ENCODE peak calls at places on chromosomes 6 and 20, in six cellular contexts. A is OCI-LY7, W is neural progenitor cell, Q is HCT116, I is GM23338, P is SK-N-SH. D is an unnamed sample.

GRCh38 chr6:88843040-88843439 is 120.4 kb downstream of the RNGTT start:
- DNase-seq in A (no peak), W (no peak), Q (no peak), I (no peak), P (no peak), D (peak; percentile 8)

GRCh38 chr6:13048113-13048512 is 280.2 kb downstream of the TBC1D7 start:
- DNase-seq in A (no peak), W (no peak), Q (no peak), I (no peak), P (no peak), D (no peak)

GRCh38 chr6:7732219-7732618 is 6.3 kb downstream of the BMP6 start:
- DNase-seq in A (no peak), W (peak; percentile 22), Q (no peak), I (peak; percentile 16), P (no peak), D (no peak)

GRCh38 chr6:27757307-27757706 is 154.9 kb downstream of the OR2B2 start:
- DNase-seq in A (no peak), W (peak; percentile 68), Q (no peak), I (peak; percentile 75), P (no peak), D (no peak)

GRCh38 chr20:49674383-49675352 is 39.0 kb downstream of the B4GALT5 start:
- DNase-seq in A (no peak), W (no peak), Q (peak; percentile 90), I (no peak), P (no peak), D (peak; percentile 98)

GRCh38 chr6:816510-817084 is 123.7 kb upstream of the EXOC2 start:
- DNase-seq in A (no peak), W (no peak), Q (no peak), I (no peak), P (no peak), D (no peak)

GRCh38 chr6:35267897-35268296 is 8.4 kb downstream of the ZNF76 start:
- DNase-seq in A (no peak), W (no peak), Q (no peak), I (no peak), P (no peak), D (no peak)

GRCh38 chr6:126444874-126445273 is 105.0 kb downstream of the CENPW start:
- DNase-seq in A (no peak), W (no peak), Q (no peak), I (no peak), P (no peak), D (no peak)

GRCh38 chr6:159104163-159104885 is 59.5 kb upstream of the TAGAP start:
- DNase-seq in A (peak; percentile 91), W (peak; percentile 83), Q (no peak), I (peak; percentile 83), P (peak; percentile 86), D (peak; percentile 69)

GRCh38 chr6:72748759-72749158 is 126.9 kb downstream of the KCNQ5 start:
- DNase-seq in A (no peak), W (no peak), Q (no peak), I (no peak), P (no peak), D (peak; percentile 82)

GRCh38 chr6:106556368-106556960 is 72.8 kb downstream of the RTN4IP1 start:
- DNase-seq in A (peak; percentile 56), W (no peak), Q (no peak), I (no peak), P (no peak), D (peak; percentile 60)

GRCh38 chr6:159833556-159833955 is 33.5 kb downstream of the PNLDC1 start:
- DNase-seq in A (no peak), W (no peak), Q (no peak), I (no peak), P (no peak), D (peak; percentile 52)

GRCh38 chr20:46605181-46605580 is 46.1 kb downstream of the SLC13A3 start:
- DNase-seq in A (no peak), W (no peak), Q (no peak), I (no peak), P (no peak), D (no peak)

GRCh38 chr6:118537579-118537978 is 10.5 kb upstream of the PLN start:
- DNase-seq in A (no peak), W (no peak), Q (no peak), I (no peak), P (no peak), D (no peak)

GRCh38 chr6:1940381-1940780 is 305.0 kb downstream of the GMDS start:
- DNase-seq in A (peak; percentile 46), W (no peak), Q (no peak), I (no peak), P (no peak), D (no peak)

GRCh38 chr6:13390658-13391057 is 62.3 kb upstream of the TBC1D7 start:
- DNase-seq in A (peak; percentile 29), W (no peak), Q (no peak), I (no peak), P (no peak), D (no peak)

GRCh38 chr6:116258520-116258919 is 4.6 kb upstream of the TSPYL4 start:
- DNase-seq in A (no peak), W (no peak), Q (no peak), I (no peak), P (no peak), D (no peak)

GRCh38 chr6:24650365-24650764 is 4.4 kb upstream of the KIAA0319 start:
- DNase-seq in A (no peak), W (no peak), Q (no peak), I (no peak), P (no peak), D (no peak)

GRCh38 chr20:50138479-50139393 is 14.8 kb downstream of the PEDS1 start:
- DNase-seq in A (no peak), W (no peak), Q (no peak), I (peak; percentile 41), P (no peak), D (no peak)

GRCh38 chr6:130513770-130514169 is 148.0 kb downstream of the TMEM200A start:
- DNase-seq in A (peak; percentile 71), W (no peak), Q (no peak), I (no peak), P (no peak), D (peak; percentile 73)

GRCh38 chr20:23164176-23164601 is 78.1 kb upstream of the CD93 start:
- DNase-seq in A (no peak), W (no peak), Q (no peak), I (no peak), P (no peak), D (no peak)

GRCh38 chr6:39725632-39725997 is 407 bp upstream of the KIF6 start:
- DNase-seq in A (no peak), W (no peak), Q (no peak), I (no peak), P (no peak), D (no peak)

GRCh38 chr20:44428174-44429016 is 47.3 kb upstream of the TTPAL start:
- DNase-seq in A (no peak), W (no peak), Q (no peak), I (no peak), P (no peak), D (no peak)

GRCh38 chr20:5793916-5794315 is 43.7 kb downstream of the SHLD1 start:
- DNase-seq in A (peak; percentile 70), W (no peak), Q (no peak), I (no peak), P (no peak), D (no peak)

GRCh38 chr20:58229198-58229802 is 847 bp upstream of the ANKRD60 start:
- DNase-seq in A (no peak), W (peak; percentile 18), Q (no peak), I (peak; percentile 88), P (no peak), D (no peak)

GRCh38 chr6:33452496-33452895 is 1.9 kb upstream of the ZBTB9 start:
- DNase-seq in A (no peak), W (no peak), Q (no peak), I (no peak), P (peak; percentile 37), D (no peak)

GRCh38 chr20:48728042-48728837 is 99.6 kb downstream of the PREX1 start:
- DNase-seq in A (no peak), W (no peak), Q (no peak), I (no peak), P (no peak), D (no peak)

DNA sequence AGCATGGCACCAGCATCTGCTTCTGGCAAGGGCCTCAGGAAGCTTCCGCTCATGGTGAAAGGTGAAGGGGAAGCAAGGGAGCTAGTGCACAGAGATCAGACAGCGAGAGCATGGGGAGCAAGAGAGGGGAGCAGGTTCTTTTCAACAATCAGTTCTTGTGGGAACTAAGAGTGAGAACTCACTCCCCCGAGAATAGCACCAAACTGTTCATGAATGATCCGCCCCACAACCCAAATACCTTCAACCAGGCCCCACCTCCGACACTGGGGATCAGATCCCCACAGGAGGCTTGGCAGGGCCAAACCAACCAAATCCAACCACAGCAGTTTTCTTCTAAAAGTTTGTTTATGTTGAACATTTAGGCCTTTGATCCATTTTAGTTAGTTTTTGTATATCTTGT is 69.7 kb upstream of the BHLHE23 start:
- DNase-seq in A (no peak), W (no peak), Q (no peak), I (no peak), P (no peak), D (no peak)
- TF ChIP-seq EZH2phosphoT487 in A (no peak), W (no peak), Q (no peak), I (no peak), P (no peak), D (no peak)

DNA sequence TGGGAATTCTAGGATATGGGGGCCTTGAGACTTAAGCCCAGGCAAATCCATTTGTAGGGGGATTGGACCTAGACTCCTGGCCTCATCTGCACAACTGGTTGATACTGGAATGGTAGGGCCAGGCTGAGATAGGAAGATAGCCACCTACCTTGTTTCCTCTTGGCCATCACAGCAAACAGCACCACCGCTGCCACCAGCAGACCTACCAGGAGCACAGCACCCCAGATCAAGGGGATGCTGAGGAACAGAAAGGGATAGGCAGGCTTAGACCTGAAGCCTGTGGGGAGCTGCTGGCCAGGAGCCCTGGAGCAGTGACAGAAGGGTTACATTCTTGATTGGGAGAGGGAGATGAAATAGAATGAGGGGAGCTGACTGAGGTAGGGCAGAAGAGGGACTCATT is 3.5 kb downstream of the TREML1 start:
- DNase-seq in A (no peak), W (no peak), Q (no peak), I (no peak), P (no peak), D (no peak)
- TF ChIP-seq CTCF in A (no peak), W (no peak), Q (no peak), I (peak; percentile 43), P (no peak), D (no peak)

GRCh38 chr6:135146160-135146920 is 34.8 kb upstream of the MYB start:
- DNase-seq in A (no peak), W (peak; percentile 30), Q (no peak), I (peak; percentile 40), P (no peak), D (peak; percentile 11)

GRCh38 chr6:135148889-135149288 is 32.2 kb upstream of the MYB start:
- DNase-seq in A (no peak), W (no peak), Q (no peak), I (no peak), P (no peak), D (no peak)

GRCh38 chr6:135147637-135148592 is 33.2 kb upstream of the MYB start:
- DNase-seq in A (no peak), W (no peak), Q (no peak), I (no peak), P (no peak), D (no peak)

GRCh38 chr6:135144678-135145508 is 36.2 kb upstream of the MYB start:
- DNase-seq in A (peak; percentile 74), W (peak; percentile 42), Q (peak; percentile 12), I (peak; percentile 61), P (peak; percentile 25), D (peak; percentile 58)

GRCh38 chr6:135145509-135145865 is 35.6 kb upstream of the MYB start:
- DNase-seq in A (no peak), W (no peak), Q (no peak), I (no peak), P (no peak), D (no peak)
- TF ChIP-seq EZH2phosphoT487 in A (no peak), W (no peak), Q (no peak), I (no peak), P (no peak), D (no peak)

GRCh38 chr20:52937701-52938100 is 34.5 kb upstream of the TSHZ2 start:
- DNase-seq in A (no peak), W (peak; percentile 5), Q (no peak), I (peak; percentile 30), P (no peak), D (no peak)
- TF ChIP-seq CTCF in A (peak; percentile 38), W (peak; percentile 15), Q (no peak), I (peak; percentile 20), P (no peak), D (peak; percentile 20)